ENCODE peak calls at places on chromosomes 16 and 17, in nine cellular contexts. One of them, this sample, is unnamed.

GRCh38 chr17:64259922-64260321 is 3.1 kb downstream of the TEX2 start:
- DNase-seq in cardiac septum: no peak
- DNase-seq in left colon: no peak
- DNase-seq in HEK293T: no peak
- DNase-seq in PC-3: peak; percentile 78
- DNase-seq in activated T-cell treated with anti-CD3 and anti-CD28 coated beads for 1 hour: no peak
- DNase-seq in T-cell: no peak
- DNase-seq in fibroblast of the aortic adventitia: peak; percentile 75
- DNase-seq in stimulated activated CD4-positive, alpha-beta T cell treated with anti-CD3 and anti-CD28 coated beads, TNF-alpha, amount 100 ng/mL, for 4 hours: no peak
- DNase-seq in this sample: no peak

GRCh38 chr16:49280022-49280741 is 1.5 kb downstream of the CBLN1 start:
- DNase-seq in T-cell: no peak
- DNase-seq in activated T-cell treated with anti-CD3 and anti-CD28 coated beads for 1 hour: no peak
- DNase-seq in PC-3: no peak
- DNase-seq in cardiac septum: no peak
- DNase-seq in fibroblast of the aortic adventitia: no peak
- DNase-seq in stimulated activated CD4-positive, alpha-beta T cell treated with anti-CD3 and anti-CD28 coated beads, TNF-alpha, amount 100 ng/mL, for 4 hours: no peak
- DNase-seq in HEK293T: no peak
- DNase-seq in left colon: peak; percentile 31
- DNase-seq in this sample: no peak

GRCh38 chr17:31487648-31488263 is 96.3 kb downstream of the RAB11FIP4 start:
- DNase-seq in activated T-cell treated with anti-CD3 and anti-CD28 coated beads for 1 hour: peak; percentile 94
- DNase-seq in T-cell: peak; percentile 96
- DNase-seq in fibroblast of the aortic adventitia: peak; percentile 11
- DNase-seq in stimulated activated CD4-positive, alpha-beta T cell treated with anti-CD3 and anti-CD28 coated beads, TNF-alpha, amount 100 ng/mL, for 4 hours: peak; percentile 95
- DNase-seq in cardiac septum: peak; percentile 96
- DNase-seq in PC-3: peak; percentile 90
- DNase-seq in left colon: peak; percentile 94
- DNase-seq in HEK293T: peak; percentile 93
- DNase-seq in this sample: peak; percentile 90

GRCh38 chr16:53043986-53044571 is 8.6 kb downstream of the CHD9NB start:
- DNase-seq in cardiac septum: no peak
- DNase-seq in HEK293T: peak; percentile 30
- DNase-seq in fibroblast of the aortic adventitia: no peak
- DNase-seq in left colon: no peak
- DNase-seq in activated T-cell treated with anti-CD3 and anti-CD28 coated beads for 1 hour: no peak
- DNase-seq in PC-3: no peak
- DNase-seq in stimulated activated CD4-positive, alpha-beta T cell treated with anti-CD3 and anti-CD28 coated beads, TNF-alpha, amount 100 ng/mL, for 4 hours: no peak
- DNase-seq in T-cell: no peak
- DNase-seq in this sample: peak; percentile 64

GRCh38 chr17:18041776-18042175 is 2.6 kb downstream of the GID4 start:
- DNase-seq in activated T-cell treated with anti-CD3 and anti-CD28 coated beads for 1 hour: no peak
- DNase-seq in PC-3: peak; percentile 56
- DNase-seq in cardiac septum: no peak
- DNase-seq in T-cell: no peak
- DNase-seq in left colon: no peak
- DNase-seq in fibroblast of the aortic adventitia: peak; percentile 60
- DNase-seq in stimulated activated CD4-positive, alpha-beta T cell treated with anti-CD3 and anti-CD28 coated beads, TNF-alpha, amount 100 ng/mL, for 4 hours: no peak
- DNase-seq in HEK293T: no peak
- DNase-seq in this sample: no peak

GRCh38 chr17:79338589-79338988 is 264.0 kb downstream of the ENGASE start:
- DNase-seq in PC-3: peak; percentile 44
- DNase-seq in T-cell: no peak
- DNase-seq in fibroblast of the aortic adventitia: peak; percentile 27
- DNase-seq in stimulated activated CD4-positive, alpha-beta T cell treated with anti-CD3 and anti-CD28 coated beads, TNF-alpha, amount 100 ng/mL, for 4 hours: no peak
- DNase-seq in activated T-cell treated with anti-CD3 and anti-CD28 coated beads for 1 hour: no peak
- DNase-seq in cardiac septum: no peak
- DNase-seq in left colon: no peak
- DNase-seq in HEK293T: no peak
- DNase-seq in this sample: no peak

GRCh38 chr16:22264786-22265185 is 32.4 kb upstream of the POLR3E start:
- DNase-seq in activated T-cell treated with anti-CD3 and anti-CD28 coated beads for 1 hour: no peak
- DNase-seq in stimulated activated CD4-positive, alpha-beta T cell treated with anti-CD3 and anti-CD28 coated beads, TNF-alpha, amount 100 ng/mL, for 4 hours: no peak
- DNase-seq in left colon: no peak
- DNase-seq in T-cell: no peak
- DNase-seq in cardiac septum: no peak
- DNase-seq in PC-3: no peak
- DNase-seq in fibroblast of the aortic adventitia: no peak
- DNase-seq in HEK293T: no peak
- DNase-seq in this sample: no peak

GRCh38 chr17:41736983-41737679 is 2.7 kb upstream of the HAP1 start:
- DNase-seq in cardiac septum: no peak
- DNase-seq in T-cell: no peak
- DNase-seq in HEK293T: no peak
- DNase-seq in left colon: no peak
- DNase-seq in fibroblast of the aortic adventitia: no peak
- DNase-seq in activated T-cell treated with anti-CD3 and anti-CD28 coated beads for 1 hour: no peak
- DNase-seq in PC-3: no peak
- DNase-seq in stimulated activated CD4-positive, alpha-beta T cell treated with anti-CD3 and anti-CD28 coated beads, TNF-alpha, amount 100 ng/mL, for 4 hours: no peak
- DNase-seq in this sample: no peak

GRCh38 chr17:43627657-43628650 is 33.8 kb downstream of the MEOX1 start:
- DNase-seq in T-cell: no peak
- DNase-seq in activated T-cell treated with anti-CD3 and anti-CD28 coated beads for 1 hour: no peak
- DNase-seq in HEK293T: no peak
- DNase-seq in stimulated activated CD4-positive, alpha-beta T cell treated with anti-CD3 and anti-CD28 coated beads, TNF-alpha, amount 100 ng/mL, for 4 hours: no peak
- DNase-seq in PC-3: no peak
- DNase-seq in left colon: no peak
- DNase-seq in fibroblast of the aortic adventitia: peak; percentile 63
- DNase-seq in cardiac septum: no peak
- DNase-seq in this sample: no peak

GRCh38 chr16:75097941-75098897 is 18.4 kb downstream of the LDHD start:
- DNase-seq in left colon: no peak
- DNase-seq in T-cell: peak; percentile 73
- DNase-seq in HEK293T: no peak
- DNase-seq in cardiac septum: peak; percentile 59
- DNase-seq in fibroblast of the aortic adventitia: no peak
- DNase-seq in stimulated activated CD4-positive, alpha-beta T cell treated with anti-CD3 and anti-CD28 coated beads, TNF-alpha, amount 100 ng/mL, for 4 hours: no peak
- DNase-seq in PC-3: no peak
- DNase-seq in activated T-cell treated with anti-CD3 and anti-CD28 coated beads for 1 hour: peak; percentile 36
- DNase-seq in this sample: no peak

GRCh38 chr16:69859105-69859969 is 91.8 kb upstream of the CLEC18A start:
- DNase-seq in activated T-cell treated with anti-CD3 and anti-CD28 coated beads for 1 hour: no peak
- DNase-seq in cardiac septum: no peak
- DNase-seq in left colon: peak; percentile 71
- DNase-seq in stimulated activated CD4-positive, alpha-beta T cell treated with anti-CD3 and anti-CD28 coated beads, TNF-alpha, amount 100 ng/mL, for 4 hours: no peak
- DNase-seq in T-cell: no peak
- DNase-seq in HEK293T: peak; percentile 68
- DNase-seq in fibroblast of the aortic adventitia: no peak
- DNase-seq in PC-3: peak; percentile 41
- DNase-seq in this sample: no peak

GRCh38 chr17:11944587-11944986 is 52.7 kb downstream of the ZNF18 start:
- DNase-seq in PC-3: peak; percentile 81
- DNase-seq in T-cell: no peak
- DNase-seq in cardiac septum: no peak
- DNase-seq in activated T-cell treated with anti-CD3 and anti-CD28 coated beads for 1 hour: no peak
- DNase-seq in stimulated activated CD4-positive, alpha-beta T cell treated with anti-CD3 and anti-CD28 coated beads, TNF-alpha, amount 100 ng/mL, for 4 hours: no peak
- DNase-seq in left colon: no peak
- DNase-seq in HEK293T: no peak
- DNase-seq in fibroblast of the aortic adventitia: no peak
- DNase-seq in this sample: no peak

GRCh38 chr17:80890551-80890930 is 101.1 kb upstream of the CHMP6 start:
- DNase-seq in HEK293T: no peak
- DNase-seq in fibroblast of the aortic adventitia: no peak
- DNase-seq in left colon: no peak
- DNase-seq in PC-3: no peak
- DNase-seq in T-cell: no peak
- DNase-seq in cardiac septum: no peak
- DNase-seq in activated T-cell treated with anti-CD3 and anti-CD28 coated beads for 1 hour: no peak
- DNase-seq in stimulated activated CD4-positive, alpha-beta T cell treated with anti-CD3 and anti-CD28 coated beads, TNF-alpha, amount 100 ng/mL, for 4 hours: no peak
- DNase-seq in this sample: no peak

GRCh38 chr17:48307222-48307621 is 122.8 kb downstream of the SKAP1 start:
- DNase-seq in stimulated activated CD4-positive, alpha-beta T cell treated with anti-CD3 and anti-CD28 coated beads, TNF-alpha, amount 100 ng/mL, for 4 hours: no peak
- DNase-seq in cardiac septum: no peak
- DNase-seq in HEK293T: no peak
- DNase-seq in left colon: no peak
- DNase-seq in T-cell: no peak
- DNase-seq in activated T-cell treated with anti-CD3 and anti-CD28 coated beads for 1 hour: no peak
- DNase-seq in PC-3: no peak
- DNase-seq in fibroblast of the aortic adventitia: no peak
- DNase-seq in this sample: no peak

GRCh38 chr17:42197564-42198156 is 3.4 kb upstream of the GHDC start:
- DNase-seq in PC-3: no peak
- DNase-seq in HEK293T: no peak
- DNase-seq in T-cell: no peak
- DNase-seq in stimulated activated CD4-positive, alpha-beta T cell treated with anti-CD3 and anti-CD28 coated beads, TNF-alpha, amount 100 ng/mL, for 4 hours: no peak
- DNase-seq in cardiac septum: no peak
- DNase-seq in left colon: no peak
- DNase-seq in fibroblast of the aortic adventitia: no peak
- DNase-seq in activated T-cell treated with anti-CD3 and anti-CD28 coated beads for 1 hour: no peak
- DNase-seq in this sample: no peak

GRCh38 chr17:1124238-1124699 is 55.5 kb downstream of the ABR start:
- DNase-seq in left colon: no peak
- DNase-seq in T-cell: no peak
- DNase-seq in fibroblast of the aortic adventitia: no peak
- DNase-seq in activated T-cell treated with anti-CD3 and anti-CD28 coated beads for 1 hour: no peak
- DNase-seq in cardiac septum: no peak
- DNase-seq in HEK293T: no peak
- DNase-seq in stimulated activated CD4-positive, alpha-beta T cell treated with anti-CD3 and anti-CD28 coated beads, TNF-alpha, amount 100 ng/mL, for 4 hours: no peak
- DNase-seq in PC-3: no peak
- DNase-seq in this sample: no peak

GRCh38 chr16:6615661-6616060 is 717.0 kb upstream of the RBFOX1 start:
- DNase-seq in left colon: no peak
- DNase-seq in fibroblast of the aortic adventitia: no peak
- DNase-seq in PC-3: no peak
- DNase-seq in activated T-cell treated with anti-CD3 and anti-CD28 coated beads for 1 hour: no peak
- DNase-seq in cardiac septum: no peak
- DNase-seq in stimulated activated CD4-positive, alpha-beta T cell treated with anti-CD3 and anti-CD28 coated beads, TNF-alpha, amount 100 ng/mL, for 4 hours: no peak
- DNase-seq in HEK293T: no peak
- DNase-seq in T-cell: no peak
- DNase-seq in this sample: no peak

GRCh38 chr16:68357923-68358322 is 47.1 kb downstream of the PRMT7 start:
- DNase-seq in PC-3: no peak
- DNase-seq in T-cell: no peak
- DNase-seq in left colon: no peak
- DNase-seq in stimulated activated CD4-positive, alpha-beta T cell treated with anti-CD3 and anti-CD28 coated beads, TNF-alpha, amount 100 ng/mL, for 4 hours: no peak
- DNase-seq in HEK293T: no peak
- DNase-seq in cardiac septum: no peak
- DNase-seq in fibroblast of the aortic adventitia: no peak
- DNase-seq in activated T-cell treated with anti-CD3 and anti-CD28 coated beads for 1 hour: no peak
- DNase-seq in this sample: no peak

GRCh38 chr17:1031711-1032110 is 34.8 kb downstream of the TIMM22 start:
- DNase-seq in activated T-cell treated with anti-CD3 and anti-CD28 coated beads for 1 hour: no peak
- DNase-seq in left colon: peak; percentile 38
- DNase-seq in cardiac septum: no peak
- DNase-seq in T-cell: no peak
- DNase-seq in PC-3: no peak
- DNase-seq in fibroblast of the aortic adventitia: peak; percentile 36
- DNase-seq in stimulated activated CD4-positive, alpha-beta T cell treated with anti-CD3 and anti-CD28 coated beads, TNF-alpha, amount 100 ng/mL, for 4 hours: no peak
- DNase-seq in HEK293T: no peak
- DNase-seq in this sample: no peak

GRCh38 chr17:79602621-79603020 is 8.2 kb downstream of the RBFOX3 start:
- DNase-seq in HEK293T: no peak
- DNase-seq in cardiac septum: no peak
- DNase-seq in stimulated activated CD4-positive, alpha-beta T cell treated with anti-CD3 and anti-CD28 coated beads, TNF-alpha, amount 100 ng/mL, for 4 hours: no peak
- DNase-seq in PC-3: no peak
- DNase-seq in fibroblast of the aortic adventitia: no peak
- DNase-seq in T-cell: no peak
- DNase-seq in left colon: no peak
- DNase-seq in activated T-cell treated with anti-CD3 and anti-CD28 coated beads for 1 hour: no peak
- DNase-seq in this sample: no peak

GRCh38 chr16:57786632-57787518 is 15.4 kb downstream of the KIFC3 start:
- DNase-seq in T-cell: no peak
- DNase-seq in fibroblast of the aortic adventitia: peak; percentile 23
- DNase-seq in left colon: no peak
- DNase-seq in activated T-cell treated with anti-CD3 and anti-CD28 coated beads for 1 hour: no peak
- DNase-seq in cardiac septum: peak; percentile 92
- DNase-seq in PC-3: no peak
- DNase-seq in stimulated activated CD4-positive, alpha-beta T cell treated with anti-CD3 and anti-CD28 coated beads, TNF-alpha, amount 100 ng/mL, for 4 hours: no peak
- DNase-seq in HEK293T: no peak
- DNase-seq in this sample: no peak

GRCh38 chr17:49402706-49403105 is 12.0 kb downstream of the PHB1 start:
- DNase-seq in activated T-cell treated with anti-CD3 and anti-CD28 coated beads for 1 hour: no peak
- DNase-seq in HEK293T: no peak
- DNase-seq in fibroblast of the aortic adventitia: no peak
- DNase-seq in stimulated activated CD4-positive, alpha-beta T cell treated with anti-CD3 and anti-CD28 coated beads, TNF-alpha, amount 100 ng/mL, for 4 hours: no peak
- DNase-seq in cardiac septum: no peak
- DNase-seq in PC-3: no peak
- DNase-seq in T-cell: no peak
- DNase-seq in left colon: no peak
- DNase-seq in this sample: no peak

GRCh38 chr17:57881143-57881542 is 31.3 kb upstream of the MRPS23 start:
- DNase-seq in stimulated activated CD4-positive, alpha-beta T cell treated with anti-CD3 and anti-CD28 coated beads, TNF-alpha, amount 100 ng/mL, for 4 hours: no peak
- DNase-seq in activated T-cell treated with anti-CD3 and anti-CD28 coated beads for 1 hour: no peak
- DNase-seq in PC-3: no peak
- DNase-seq in cardiac septum: no peak
- DNase-seq in fibroblast of the aortic adventitia: peak; percentile 92
- DNase-seq in T-cell: no peak
- DNase-seq in left colon: no peak
- DNase-seq in HEK293T: no peak
- DNase-seq in this sample: no peak

GRCh38 chr17:17812211-17813054 is 24.4 kb downstream of the SREBF1 start:
- DNase-seq in HEK293T: peak; percentile 68
- DNase-seq in left colon: peak; percentile 72
- DNase-seq in T-cell: peak; percentile 66
- DNase-seq in PC-3: peak; percentile 63
- DNase-seq in activated T-cell treated with anti-CD3 and anti-CD28 coated beads for 1 hour: peak; percentile 64
- DNase-seq in fibroblast of the aortic adventitia: peak; percentile 61
- DNase-seq in cardiac septum: peak; percentile 90
- DNase-seq in stimulated activated CD4-positive, alpha-beta T cell treated with anti-CD3 and anti-CD28 coated beads, TNF-alpha, amount 100 ng/mL, for 4 hours: peak; percentile 52
- DNase-seq in this sample: peak; percentile 79

GRCh38 chr16:4521971-4522623 is 16.5 kb downstream of the CDIP1 start:
- DNase-seq in stimulated activated CD4-positive, alpha-beta T cell treated with anti-CD3 and anti-CD28 coated beads, TNF-alpha, amount 100 ng/mL, for 4 hours: no peak
- DNase-seq in HEK293T: no peak
- DNase-seq in left colon: no peak
- DNase-seq in cardiac septum: no peak
- DNase-seq in fibroblast of the aortic adventitia: no peak
- DNase-seq in T-cell: no peak
- DNase-seq in activated T-cell treated with anti-CD3 and anti-CD28 coated beads for 1 hour: no peak
- DNase-seq in PC-3: no peak
- DNase-seq in this sample: no peak

GRCh38 chr16:25827709-25828108 is 135.9 kb downstream of the HS3ST4 start:
- DNase-seq in HEK293T: no peak
- DNase-seq in fibroblast of the aortic adventitia: no peak
- DNase-seq in stimulated activated CD4-positive, alpha-beta T cell treated with anti-CD3 and anti-CD28 coated beads, TNF-alpha, amount 100 ng/mL, for 4 hours: no peak
- DNase-seq in PC-3: no peak
- DNase-seq in left colon: no peak
- DNase-seq in T-cell: no peak
- DNase-seq in cardiac septum: no peak
- DNase-seq in activated T-cell treated with anti-CD3 and anti-CD28 coated beads for 1 hour: no peak
- DNase-seq in this sample: no peak

GRCh38 chr17:42132941-42133340 is 10.3 kb downstream of the HSPB9 start:
- DNase-seq in cardiac septum: no peak
- DNase-seq in PC-3: no peak
- DNase-seq in HEK293T: no peak
- DNase-seq in activated T-cell treated with anti-CD3 and anti-CD28 coated beads for 1 hour: no peak
- DNase-seq in fibroblast of the aortic adventitia: peak; percentile 73
- DNase-seq in T-cell: peak; percentile 20
- DNase-seq in stimulated activated CD4-positive, alpha-beta T cell treated with anti-CD3 and anti-CD28 coated beads, TNF-alpha, amount 100 ng/mL, for 4 hours: no peak
- DNase-seq in left colon: peak; percentile 69
- DNase-seq in this sample: peak; percentile 75

GRCh38 chr17:19753661-19754463 is 5.8 kb upstream of the ALDH3A1 start:
- DNase-seq in activated T-cell treated with anti-CD3 and anti-CD28 coated beads for 1 hour: no peak
- DNase-seq in cardiac septum: no peak
- DNase-seq in stimulated activated CD4-positive, alpha-beta T cell treated with anti-CD3 and anti-CD28 coated beads, TNF-alpha, amount 100 ng/mL, for 4 hours: no peak
- DNase-seq in PC-3: peak; percentile 88
- DNase-seq in HEK293T: no peak
- DNase-seq in fibroblast of the aortic adventitia: no peak
- DNase-seq in left colon: peak; percentile 59
- DNase-seq in T-cell: no peak
- DNase-seq in this sample: peak; percentile 75

GRCh38 chr16:67927131-67927941 is 4.3 kb downstream of the CTRL start:
- DNase-seq in PC-3: no peak
- DNase-seq in T-cell: no peak
- DNase-seq in activated T-cell treated with anti-CD3 and anti-CD28 coated beads for 1 hour: no peak
- DNase-seq in HEK293T: no peak
- DNase-seq in stimulated activated CD4-positive, alpha-beta T cell treated with anti-CD3 and anti-CD28 coated beads, TNF-alpha, amount 100 ng/mL, for 4 hours: no peak
- DNase-seq in left colon: no peak
- DNase-seq in fibroblast of the aortic adventitia: no peak
- DNase-seq in cardiac septum: no peak
- DNase-seq in this sample: no peak

GRCh38 chr16:21638573-21638975 is 13.8 kb downstream of the IGSF6 start:
- DNase-seq in left colon: no peak
- DNase-seq in stimulated activated CD4-positive, alpha-beta T cell treated with anti-CD3 and anti-CD28 coated beads, TNF-alpha, amount 100 ng/mL, for 4 hours: no peak
- DNase-seq in fibroblast of the aortic adventitia: peak; percentile 49
- DNase-seq in PC-3: peak; percentile 82
- DNase-seq in HEK293T: no peak
- DNase-seq in cardiac septum: no peak
- DNase-seq in T-cell: no peak
- DNase-seq in activated T-cell treated with anti-CD3 and anti-CD28 coated beads for 1 hour: no peak
- DNase-seq in this sample: no peak

GRCh38 chr16:57577691-57578224 is 35.3 kb downstream of the ADGRG5 start:
- DNase-seq in cardiac septum: no peak
- DNase-seq in T-cell: no peak
- DNase-seq in HEK293T: no peak
- DNase-seq in stimulated activated CD4-positive, alpha-beta T cell treated with anti-CD3 and anti-CD28 coated beads, TNF-alpha, amount 100 ng/mL, for 4 hours: no peak
- DNase-seq in PC-3: no peak
- DNase-seq in fibroblast of the aortic adventitia: no peak
- DNase-seq in activated T-cell treated with anti-CD3 and anti-CD28 coated beads for 1 hour: no peak
- DNase-seq in left colon: no peak
- DNase-seq in this sample: no peak